ENCODE peak calls at places on chromosomes 12 and 14, in five cellular contexts. One of them, this sample, is unnamed.

GRCh38 chr14:93716410-93717221 is 71.7 kb downstream of the PRIMA1 start:
- DNase-seq in esophagus squamous epithelium: no peak
- DNase-seq in GM12878: no peak
- DNase-seq in transverse colon: no peak
- DNase-seq in heart right ventricle: no peak
- DNase-seq in this sample: no peak

GRCh38 chr12:42364692-42365091 is 38.7 kb downstream of the PPHLN1 start:
- DNase-seq in GM12878: no peak
- DNase-seq in transverse colon: no peak
- DNase-seq in esophagus squamous epithelium: no peak
- DNase-seq in heart right ventricle: no peak
- DNase-seq in this sample: no peak

GRCh38 chr12:43858096-43858495 is 22.2 kb downstream of the TMEM117 start:
- DNase-seq in esophagus squamous epithelium: no peak
- DNase-seq in heart right ventricle: no peak
- DNase-seq in GM12878: no peak
- DNase-seq in transverse colon: no peak
- DNase-seq in this sample: no peak

GRCh38 chr12:114226241-114226928 is 179.6 kb downstream of the TBX5 start:
- DNase-seq in GM12878: no peak
- DNase-seq in heart right ventricle: no peak
- DNase-seq in transverse colon: no peak
- DNase-seq in esophagus squamous epithelium: no peak
- DNase-seq in this sample: no peak

GRCh38 chr12:52499836-52500560 is 6.9 kb upstream of the KRT6A start:
- DNase-seq in GM12878: no peak
- DNase-seq in heart right ventricle: no peak
- DNase-seq in transverse colon: no peak
- DNase-seq in esophagus squamous epithelium: no peak
- DNase-seq in this sample: no peak

GRCh38 chr14:77880056-77880455 is 80.1 kb downstream of the ADCK1 start:
- DNase-seq in esophagus squamous epithelium: no peak
- DNase-seq in heart right ventricle: no peak
- DNase-seq in GM12878: no peak
- DNase-seq in transverse colon: no peak
- DNase-seq in this sample: no peak

GRCh38 chr12:108691995-108692808 is 39.1 kb downstream of the CORO1C start:
- DNase-seq in heart right ventricle: peak; percentile 47
- DNase-seq in esophagus squamous epithelium: no peak
- DNase-seq in transverse colon: peak; percentile 27
- DNase-seq in GM12878: no peak
- DNase-seq in this sample: no peak

GRCh38 chr12:647713-648085 is 15.5 kb downstream of the NINJ2 start:
- DNase-seq in esophagus squamous epithelium: no peak
- DNase-seq in heart right ventricle: no peak
- DNase-seq in GM12878: no peak
- DNase-seq in transverse colon: no peak
- DNase-seq in this sample: no peak

GRCh38 chr12:88570103-88570502 is 10.2 kb downstream of the KITLG start:
- DNase-seq in transverse colon: no peak
- DNase-seq in esophagus squamous epithelium: no peak
- DNase-seq in heart right ventricle: no peak
- DNase-seq in GM12878: no peak
- DNase-seq in this sample: no peak

GRCh38 chr14:101177301-101178055 is 274.0 kb upstream of the RTL1 start:
- DNase-seq in esophagus squamous epithelium: no peak
- DNase-seq in GM12878: no peak
- DNase-seq in transverse colon: no peak
- DNase-seq in heart right ventricle: no peak
- DNase-seq in this sample: no peak

GRCh38 chr14:55071870-55072640 is 20.6 kb downstream of the MAPK1IP1L start:
- DNase-seq in transverse colon: no peak
- DNase-seq in esophagus squamous epithelium: no peak
- DNase-seq in heart right ventricle: peak; percentile 56
- DNase-seq in GM12878: peak; percentile 92
- DNase-seq in this sample: no peak

GRCh38 chr12:2582631-2583616 is 211.8 kb upstream of the FKBP4 start:
- DNase-seq in GM12878: no peak
- DNase-seq in heart right ventricle: peak; percentile 58
- DNase-seq in esophagus squamous epithelium: no peak
- DNase-seq in transverse colon: peak; percentile 70
- DNase-seq in this sample: peak; percentile 61

GRCh38 chr12:93704625-93705024 is 27.4 kb downstream of the CRADD start:
- DNase-seq in esophagus squamous epithelium: no peak
- DNase-seq in transverse colon: no peak
- DNase-seq in heart right ventricle: no peak
- DNase-seq in GM12878: no peak
- DNase-seq in this sample: no peak

GRCh38 chr12:66087365-66087943 is 43.1 kb downstream of the LLPH start:
- DNase-seq in GM12878: no peak
- DNase-seq in transverse colon: peak; percentile 62
- DNase-seq in heart right ventricle: peak; percentile 66
- DNase-seq in esophagus squamous epithelium: no peak
- DNase-seq in this sample: peak; percentile 47

GRCh38 chr12:89163918-89164317 is 188.4 kb downstream of the DUSP6 start:
- DNase-seq in GM12878: no peak
- DNase-seq in heart right ventricle: no peak
- DNase-seq in transverse colon: no peak
- DNase-seq in esophagus squamous epithelium: no peak
- DNase-seq in this sample: no peak

GRCh38 chr14:50260511-50260910 is 29.1 kb upstream of the SOS2 start:
- DNase-seq in heart right ventricle: no peak
- DNase-seq in transverse colon: no peak
- DNase-seq in esophagus squamous epithelium: no peak
- DNase-seq in GM12878: no peak
- DNase-seq in this sample: peak; percentile 44

GRCh38 chr12:14138495-14138894 is 157.1 kb upstream of the GRIN2B start:
- DNase-seq in transverse colon: no peak
- DNase-seq in esophagus squamous epithelium: no peak
- DNase-seq in GM12878: no peak
- DNase-seq in heart right ventricle: no peak
- DNase-seq in this sample: no peak

GRCh38 chr12:98594050-98594853 is 766 bp downstream of the SLC25A3 start:
- DNase-seq in esophagus squamous epithelium: no peak
- DNase-seq in heart right ventricle: peak; percentile 44
- DNase-seq in transverse colon: peak; percentile 52
- DNase-seq in GM12878: no peak
- DNase-seq in this sample: peak; percentile 67

GRCh38 chr14:70698288-70698687 is 56.6 kb downstream of the TTC9 start:
- DNase-seq in transverse colon: peak; percentile 43
- DNase-seq in esophagus squamous epithelium: no peak
- DNase-seq in heart right ventricle: no peak
- DNase-seq in GM12878: no peak
- DNase-seq in this sample: peak; percentile 62

GRCh38 chr12:77943466-77943865 is 112.8 kb downstream of the NAV3 start:
- DNase-seq in heart right ventricle: no peak
- DNase-seq in GM12878: no peak
- DNase-seq in transverse colon: no peak
- DNase-seq in esophagus squamous epithelium: no peak
- DNase-seq in this sample: no peak
- H3K4me1 ChIP-seq in heart right ventricle: peaks cover 46% of the 10 kb centered on the region
- H3K4me1 ChIP-seq in GM12878: no peaks in the 10 kb centered on the region
- H3K4me1 ChIP-seq in transverse colon: peaks cover 3% of the 10 kb centered on the region
- H3K4me1 ChIP-seq in esophagus squamous epithelium: no peaks in the 10 kb centered on the region
- H3K4me1 ChIP-seq in this sample: no peaks in the 10 kb centered on the region

GRCh38 chr14:57714487-57714899 is 151.4 kb downstream of the SLC35F4 start:
- DNase-seq in esophagus squamous epithelium: no peak
- DNase-seq in transverse colon: no peak
- DNase-seq in heart right ventricle: no peak
- DNase-seq in GM12878: no peak
- DNase-seq in this sample: no peak
- H3K27ac ChIP-seq in esophagus squamous epithelium: no peak overlapping the region
- H3K27ac ChIP-seq in transverse colon: no peak overlapping the region
- H3K27ac ChIP-seq in heart right ventricle: no peak overlapping the region
- H3K27ac ChIP-seq in GM12878: no peak overlapping the region
- H3K27ac ChIP-seq in this sample: no peak overlapping the region

GRCh38 chr12:46244273-46244672 is 24.6 kb downstream of the SLC38A1 start:
- DNase-seq in esophagus squamous epithelium: no peak
- DNase-seq in transverse colon: no peak
- DNase-seq in heart right ventricle: no peak
- DNase-seq in GM12878: no peak
- DNase-seq in this sample: no peak

GRCh38 chr12:46240436-46240835 is 28.4 kb downstream of the SLC38A1 start:
- DNase-seq in GM12878: no peak
- DNase-seq in transverse colon: no peak
- DNase-seq in heart right ventricle: no peak
- DNase-seq in esophagus squamous epithelium: no peak
- DNase-seq in this sample: no peak

GRCh38 chr12:46242569-46242968 is 26.3 kb downstream of the SLC38A1 start:
- DNase-seq in GM12878: no peak
- DNase-seq in esophagus squamous epithelium: no peak
- DNase-seq in transverse colon: no peak
- DNase-seq in heart right ventricle: no peak
- DNase-seq in this sample: no peak

GRCh38 chr12:46246021-46246700 is 22.7 kb downstream of the SLC38A1 start:
- DNase-seq in transverse colon: no peak
- DNase-seq in GM12878: no peak
- DNase-seq in heart right ventricle: no peak
- DNase-seq in esophagus squamous epithelium: no peak
- DNase-seq in this sample: no peak

GRCh38 chr12:46244997-46245396 is 23.8 kb downstream of the SLC38A1 start:
- DNase-seq in GM12878: no peak
- DNase-seq in heart right ventricle: no peak
- DNase-seq in transverse colon: no peak
- DNase-seq in esophagus squamous epithelium: no peak
- DNase-seq in this sample: no peak
- H3K4me1 ChIP-seq in GM12878: no peaks in the 10 kb centered on the region
- H3K4me1 ChIP-seq in heart right ventricle: no peaks in the 10 kb centered on the region
- H3K4me1 ChIP-seq in transverse colon: no peaks in the 10 kb centered on the region
- H3K4me1 ChIP-seq in esophagus squamous epithelium: no peaks in the 10 kb centered on the region
- H3K4me1 ChIP-seq in this sample: no peaks in the 10 kb centered on the region

DNA sequence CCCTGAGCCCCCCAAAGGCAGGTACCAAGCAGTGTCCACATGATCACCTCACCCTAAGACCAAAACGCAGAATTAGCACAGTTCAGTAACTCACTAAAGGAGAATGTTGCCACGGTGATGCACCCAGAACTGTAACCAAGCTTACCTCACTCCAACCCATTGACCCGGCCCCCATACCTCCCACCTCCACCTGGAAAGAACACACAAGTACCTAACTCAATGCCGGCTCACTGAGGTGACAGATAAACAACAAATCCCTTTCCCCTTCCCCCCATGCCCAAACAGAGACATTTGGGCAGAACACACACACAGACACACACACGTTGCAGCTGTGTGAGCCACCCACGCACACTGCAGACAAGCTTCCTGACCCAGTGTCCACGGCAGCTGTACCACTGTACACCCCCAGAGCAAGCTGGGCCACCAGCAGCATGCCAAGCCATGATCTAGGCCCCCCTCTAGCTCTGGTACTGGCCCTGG is 1.3 kb downstream of the RAPGEF3 start:
- DNase-seq in esophagus squamous epithelium: no peak
- DNase-seq in heart right ventricle: no peak
- DNase-seq in GM12878: no peak
- DNase-seq in transverse colon: no peak
- DNase-seq in this sample: no peak
- H3K27ac ChIP-seq in esophagus squamous epithelium: peak overlapping the region; percentile 90
- H3K27ac ChIP-seq in heart right ventricle: peak overlapping the region; percentile 88
- H3K27ac ChIP-seq in GM12878: no peak overlapping the region
- H3K27ac ChIP-seq in transverse colon: peak overlapping the region; percentile 78
- H3K27ac ChIP-seq in this sample: no peak overlapping the region

GRCh38 chr14:68604361-68604730 is 188.5 kb downstream of the ZFP36L1 start:
- DNase-seq in transverse colon: no peak
- DNase-seq in heart right ventricle: no peak
- DNase-seq in GM12878: no peak
- DNase-seq in esophagus squamous epithelium: no peak
- DNase-seq in this sample: no peak
- H3K4me1 ChIP-seq in transverse colon: peaks cover 51% of the 10 kb centered on the region
- H3K4me1 ChIP-seq in heart right ventricle: peaks cover 52% of the 10 kb centered on the region
- H3K4me1 ChIP-seq in GM12878: no peaks in the 10 kb centered on the region
- H3K4me1 ChIP-seq in esophagus squamous epithelium: peaks cover 4% of the 10 kb centered on the region
- H3K4me1 ChIP-seq in this sample: no peaks in the 10 kb centered on the region

This sample was measured in small intestine.